ENCODE peak calls at places on chromosomes 2 and 18, in seven cellular contexts. O, T, V, C, F, Q and Z are unnamed samples.

GRCh38 chr18:12155996-12156395 is 62.4 kb downstream of the ANKRD62 start:
- DNase-seq in O (no peak), T (no peak), V (peak; percentile 1), C (no peak), F (no peak), Q (no peak), Z (no peak)

GRCh38 chr2:10452334-10452733 is 4.2 kb upstream of the ODC1 start:
- DNase-seq in O (no peak), T (no peak), V (peak; percentile 73), C (no peak), F (peak; percentile 51), Q (no peak), Z (no peak)

GRCh38 chr18:23635283-23636040 is 27.2 kb downstream of the ANKRD29 start:
- DNase-seq in O (no peak), T (no peak), V (no peak), C (no peak), F (no peak), Q (no peak), Z (no peak)

GRCh38 chr2:71466301-71467179 is 13.2 kb downstream of the DYSF start:
- DNase-seq in O (no peak), T (peak; percentile 49), V (no peak), C (no peak), F (no peak), Q (peak; percentile 74), Z (no peak)

GRCh38 chr2:176270100-176270750 is 983 bp downstream of the MTX2 start:
- DNase-seq in O (no peak), T (no peak), V (no peak), C (no peak), F (no peak), Q (no peak), Z (no peak)

GRCh38 chr2:16204251-16204650 is 263.9 kb downstream of the MYCN start:
- DNase-seq in O (no peak), T (no peak), V (no peak), C (no peak), F (no peak), Q (no peak), Z (no peak)

GRCh38 chr18:10304853-10305252 is 149.6 kb upstream of the APCDD1 start:
- DNase-seq in O (no peak), T (no peak), V (peak; percentile 75), C (peak; percentile 76), F (no peak), Q (no peak), Z (no peak)

GRCh38 chr2:63729362-63729761 is 112.3 kb upstream of the UGP2 start:
- DNase-seq in O (no peak), T (no peak), V (no peak), C (no peak), F (no peak), Q (no peak), Z (no peak)

GRCh38 chr2:237731663-237732062 is 66.9 kb upstream of the RBM44 start:
- DNase-seq in O (no peak), T (no peak), V (peak; percentile 23), C (no peak), F (no peak), Q (no peak), Z (no peak)

GRCh38 chr2:213227458-213227857 is 56.8 kb upstream of the SPAG16 start:
- DNase-seq in O (peak; percentile 16), T (no peak), V (no peak), C (no peak), F (no peak), Q (no peak), Z (peak; percentile 87)

GRCh38 chr2:230924470-230925341 is at the start of gene GPR55:
- DNase-seq in O (peak; percentile 77), T (no peak), V (no peak), C (no peak), F (no peak), Q (peak; percentile 49), Z (no peak)

GRCh38 chr2:140454717-140455116 is 1674.5 kb upstream of the NXPH2 start:
- DNase-seq in O (no peak), T (no peak), V (peak; percentile 11), C (no peak), F (peak; percentile 36), Q (no peak), Z (no peak)

GRCh38 chr2:232454630-232455029 is 1.3 kb upstream of the ALPI start:
- DNase-seq in O (no peak), T (no peak), V (no peak), C (no peak), F (no peak), Q (no peak), Z (no peak)

GRCh38 chr18:5197032-5197434 is at the start of gene AKAIN1:
- DNase-seq in O (peak; percentile 9), T (peak; percentile 18), V (no peak), C (no peak), F (no peak), Q (peak; percentile 95), Z (no peak)

GRCh38 chr18:61569176-61569892 is 236.1 kb downstream of the CDH20 start:
- DNase-seq in O (no peak), T (peak; percentile 63), V (peak; percentile 71), C (no peak), F (peak; percentile 71), Q (no peak), Z (no peak)

GRCh38 chr2:29940706-29941105 is 19.3 kb upstream of the ALK start:
- DNase-seq in O (no peak), T (peak; percentile 56), V (no peak), C (no peak), F (no peak), Q (no peak), Z (no peak)

DNA sequence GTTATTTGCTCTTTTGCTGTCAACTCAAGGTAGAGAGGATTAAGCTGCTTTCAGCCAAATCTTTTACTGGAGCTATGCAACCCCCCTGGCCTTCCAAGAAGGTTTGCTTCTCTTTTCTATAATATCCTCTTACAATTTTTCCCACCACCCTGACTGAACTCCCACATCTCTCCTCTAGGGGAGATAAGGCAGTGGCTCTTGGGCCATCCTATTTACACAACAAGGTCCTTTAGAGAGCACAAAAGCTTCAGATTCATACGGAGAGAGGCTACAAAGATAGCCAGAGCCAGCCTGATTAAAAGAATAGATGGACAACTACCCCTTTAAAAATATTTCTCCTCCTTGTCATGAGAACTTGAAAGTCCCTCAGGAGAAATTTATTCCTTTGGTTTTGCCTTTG is 95.7 kb downstream of the TPGS2 start:
- DNase-seq in O (no peak), T (no peak), V (no peak), C (no peak), F (no peak), Q (no peak), Z (no peak)
- H3K4me3 ChIP-seq in O (no peak overlapping the region), T (no peak overlapping the region), V (no peak overlapping the region), C (no peak overlapping the region), F (no peak overlapping the region), Q (no peak overlapping the region), Z (no peak overlapping the region)

DNA sequence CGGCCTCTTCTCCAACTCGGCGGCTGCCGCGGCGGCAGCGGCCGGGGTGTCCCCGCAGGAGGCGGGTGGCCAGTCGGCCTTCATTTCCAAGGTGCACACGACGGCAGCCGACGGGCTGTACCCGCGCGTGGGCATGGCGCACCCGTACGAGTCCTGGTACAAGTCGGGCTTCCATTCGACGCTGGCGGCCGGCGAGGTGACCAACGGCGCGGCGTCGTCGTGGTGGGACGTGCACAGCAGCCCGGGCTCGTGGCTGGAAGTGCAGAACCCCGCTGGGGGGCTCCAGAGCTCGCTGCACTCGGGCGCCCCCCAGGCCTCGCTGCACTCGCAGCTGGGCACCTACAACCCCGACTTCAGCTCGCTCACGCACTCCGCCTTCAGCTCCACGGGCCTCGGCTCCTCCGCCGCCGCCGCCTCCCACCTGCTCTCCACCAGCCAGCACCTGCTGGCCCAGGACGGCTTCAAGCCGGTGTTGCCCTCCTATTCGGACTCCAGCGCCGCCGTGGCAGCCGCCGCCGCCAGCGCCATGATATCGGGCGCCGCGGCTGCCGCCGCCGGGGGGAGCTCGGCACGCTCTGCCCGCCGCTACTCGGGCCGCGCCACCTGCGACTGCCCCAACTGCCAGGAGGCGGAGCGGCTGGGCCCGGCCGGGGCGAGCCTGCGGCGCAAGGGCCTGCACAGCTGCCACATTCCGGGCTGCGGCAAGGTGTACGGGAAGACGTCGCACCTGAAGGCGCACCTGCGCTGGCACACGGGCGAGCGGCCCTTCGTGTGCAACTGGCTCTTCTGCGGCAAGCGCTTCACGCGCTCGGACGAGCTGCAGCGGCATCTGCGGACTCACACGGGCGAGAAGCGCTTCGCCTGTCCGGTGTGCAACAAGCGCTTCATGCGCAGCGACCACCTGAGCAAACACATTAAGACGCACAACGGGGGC is 1.9 kb downstream of the SP9 start:
- DNase-seq in O (peak; percentile 55), T (no peak), V (no peak), C (no peak), F (no peak), Q (peak; percentile 92), Z (no peak)
- TF ChIP-seq CTCF in O (no peak), T (no peak), V (no peak), C (no peak), F (no peak), Q (peak; percentile 49), Z (no peak)

DNA sequence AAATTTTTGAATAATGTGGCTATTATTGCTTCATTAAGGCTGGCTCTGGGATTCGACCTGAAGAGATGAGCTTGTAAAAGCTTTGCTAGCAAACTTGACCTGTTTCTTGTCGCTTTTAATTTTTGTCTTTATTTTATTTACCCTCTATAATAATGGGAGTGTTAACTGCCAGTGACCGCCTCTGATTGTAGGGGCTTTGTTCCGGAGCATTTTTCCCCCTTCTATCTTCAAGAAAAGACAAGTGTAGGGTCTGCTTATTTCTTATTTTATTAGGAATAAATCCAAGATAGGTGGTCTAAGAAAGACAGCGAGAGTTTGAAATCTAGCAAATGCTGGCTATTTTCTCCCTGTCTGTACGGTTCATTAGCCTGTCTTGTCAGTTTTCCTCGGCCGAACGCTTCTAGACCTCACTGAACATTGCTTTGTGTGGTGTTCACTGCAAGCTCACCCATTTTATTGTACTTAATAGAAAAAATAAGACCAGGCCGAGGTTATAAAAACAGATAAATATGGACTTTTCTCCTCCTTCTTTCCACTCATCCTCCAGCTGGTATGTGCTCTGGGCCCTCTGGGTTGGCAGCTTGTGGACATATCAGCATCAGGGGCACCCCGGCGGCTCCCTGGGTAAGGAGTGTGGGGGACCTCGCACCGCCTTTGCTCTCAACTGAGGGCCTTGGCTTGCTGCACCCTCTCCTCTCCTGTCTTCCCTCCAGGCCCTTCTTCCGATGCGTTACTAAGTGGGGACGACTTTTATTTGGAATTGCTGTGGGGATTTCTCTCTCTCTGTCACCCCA is 8.5 kb downstream of the MEIS1 start:
- DNase-seq in O (no peak), T (no peak), V (no peak), C (no peak), F (no peak), Q (peak; percentile 29), Z (no peak)
- H3K4me3 ChIP-seq in O (no peak overlapping the region), T (peak overlapping the region; percentile 27), V (no peak overlapping the region), C (no peak overlapping the region), F (peak overlapping the region; percentile 91), Q (peak overlapping the region; percentile 1), Z (no peak overlapping the region)

GRCh38 chr2:174341995-174342571 is 7.3 kb downstream of the SP9 start:
- DNase-seq in O (no peak), T (no peak), V (no peak), C (no peak), F (no peak), Q (peak; percentile 56), Z (no peak)

GRCh38 chr2:174342600-174343342 is 8.0 kb downstream of the SP9 start:
- DNase-seq in O (no peak), T (no peak), V (no peak), C (no peak), F (no peak), Q (peak; percentile 64), Z (no peak)

GRCh38 chr2:174343638-174344455 is 9.1 kb downstream of the SP9 start:
- DNase-seq in O (no peak), T (no peak), V (no peak), C (no peak), F (no peak), Q (peak; percentile 57), Z (no peak)

GRCh38 chr2:174343343-174343637 is 8.5 kb downstream of the SP9 start:
- DNase-seq in O (no peak), T (no peak), V (no peak), C (no peak), F (no peak), Q (peak; percentile 31), Z (no peak)

GRCh38 chr2:174344716-174345472 is 10.1 kb downstream of the SP9 start:
- DNase-seq in O (no peak), T (no peak), V (no peak), C (no peak), F (no peak), Q (peak; percentile 54), Z (no peak)
- TF ChIP-seq CTCF in O (no peak), T (peak; percentile 25), V (peak; percentile 38), C (no peak), F (peak; percentile 35), Q (peak; percentile 69), Z (no peak)